ENCODE peak calls at places on chromosome 6, in five cellular contexts. A is GM12892, S is IMR-90, B is spleen, Z is A549. T is an unnamed sample.

GRCh38 chr6:34182751-34183531 is 37.1 kb upstream of the GRM4 start:
- DNase-seq in A (peak; percentile 54), S (no peak), B (peak; percentile 81), Z (no peak), T (no peak)

GRCh38 chr6:114053791-114054190 is 82.8 kb upstream of the HDAC2 start:
- DNase-seq in A (no peak), S (no peak), B (no peak), Z (no peak), T (no peak)

GRCh38 chr6:116012966-116013365 is 47.7 kb downstream of the FRK start:
- DNase-seq in A (no peak), S (peak; percentile 25), B (no peak), Z (no peak), T (no peak)

GRCh38 chr6:115753446-115753845 is 307.2 kb downstream of the FRK start:
- DNase-seq in A (no peak), S (no peak), B (no peak), Z (no peak), T (no peak)

GRCh38 chr6:104281370-104281769 is 578.3 kb downstream of the HACE1 start:
- DNase-seq in A (no peak), S (no peak), B (no peak), Z (no peak), T (no peak)

GRCh38 chr6:141017941-141018340 is 1114.8 kb upstream of the GJE1 start:
- DNase-seq in A (no peak), S (no peak), B (no peak), Z (no peak), T (no peak)

GRCh38 chr6:15560713-15561112 is 102.1 kb downstream of the DTNBP1 start:
- DNase-seq in A (no peak), S (no peak), B (no peak), Z (no peak), T (no peak)

GRCh38 chr6:116363759-116364158 is 7.0 kb upstream of the DSE start:
- DNase-seq in A (no peak), S (peak; percentile 38), B (no peak), Z (no peak), T (no peak)

GRCh38 chr6:31736768-31737314 is 511 bp upstream of the CLIC1 start:
- DNase-seq in A (no peak), S (no peak), B (peak; percentile 82), Z (no peak), T (no peak)

GRCh38 chr6:31737315-31738047 is 1.2 kb upstream of the CLIC1 start:
- DNase-seq in A (no peak), S (no peak), B (no peak), Z (peak; percentile 43), T (no peak)

GRCh38 chr6:31739639-31740396 is at the start of gene MSH5:
- DNase-seq in A (peak; percentile 89), S (peak; percentile 99), B (peak; percentile 98), Z (peak; percentile 99), T (peak; percentile 100)

GRCh38 chr6:31736026-31736767 is at the start of gene CLIC1:
- DNase-seq in A (peak; percentile 81), S (peak; percentile 75), B (peak; percentile 95), Z (peak; percentile 78), T (peak; percentile 97)

GRCh38 chr6:31738048-31738979 is 1.5 kb upstream of the MSH5 start:
- DNase-seq in A (peak; percentile 61), S (peak; percentile 89), B (peak; percentile 90), Z (peak; percentile 81), T (no peak)
- TF ChIP-seq POLR2A in A (peak; percentile 67), S (peak; percentile 55), B (no peak), Z (no peak), T (no peak)

GRCh38 chr6:142406131-142406530 is 104.3 kb downstream of the ADGRG6 start:
- DNase-seq in A (no peak), S (no peak), B (no peak), Z (no peak), T (no peak)
- TF ChIP-seq POLR2A in A (no peak), S (no peak), B (no peak), Z (no peak), T (no peak)

GRCh38 chr6:75205776-75206334 is at the start of gene COL12A1:
- DNase-seq in A (peak; percentile 13), S (peak; percentile 100), B (peak; percentile 81), Z (peak; percentile 72), T (peak; percentile 98)
- TF ChIP-seq POLR2A in A (no peak), S (peak; percentile 97), B (no peak), Z (no peak), T (peak; percentile 64)

DNA sequence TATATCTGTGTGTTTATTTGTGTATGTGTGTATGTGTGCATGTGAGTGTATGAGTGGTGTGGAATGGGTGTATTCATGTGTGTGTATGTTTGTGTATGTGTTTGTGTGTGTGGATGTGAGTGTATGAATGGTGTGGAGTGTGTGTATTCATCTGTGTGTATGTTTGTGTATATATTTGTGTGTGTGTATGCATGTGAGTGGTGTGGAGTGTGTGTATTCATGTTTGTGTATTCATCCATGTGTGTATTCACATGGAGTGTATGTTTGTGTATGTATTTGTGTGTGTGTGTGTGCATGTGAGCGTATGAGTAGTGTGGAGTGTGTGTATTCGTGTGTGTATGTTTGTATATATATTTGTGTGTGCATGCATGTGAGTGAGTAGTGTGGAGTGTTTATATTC is 66.6 kb downstream of the PPP1R14C start:
- DNase-seq in A (no peak), S (no peak), B (no peak), Z (no peak), T (no peak)
- TF ChIP-seq POLR2A in A (no peak), S (no peak), B (no peak), Z (no peak), T (no peak)

GRCh38 chr6:30615219-30615957 is 1.7 kb downstream of the PPP1R10 start:
- DNase-seq in A (no peak), S (peak; percentile 91), B (no peak), Z (peak; percentile 79), T (no peak)
- TF ChIP-seq POLR2A in A (peak; percentile 54), S (peak; percentile 95), B (no peak), Z (peak; percentile 45), T (no peak)

DNA sequence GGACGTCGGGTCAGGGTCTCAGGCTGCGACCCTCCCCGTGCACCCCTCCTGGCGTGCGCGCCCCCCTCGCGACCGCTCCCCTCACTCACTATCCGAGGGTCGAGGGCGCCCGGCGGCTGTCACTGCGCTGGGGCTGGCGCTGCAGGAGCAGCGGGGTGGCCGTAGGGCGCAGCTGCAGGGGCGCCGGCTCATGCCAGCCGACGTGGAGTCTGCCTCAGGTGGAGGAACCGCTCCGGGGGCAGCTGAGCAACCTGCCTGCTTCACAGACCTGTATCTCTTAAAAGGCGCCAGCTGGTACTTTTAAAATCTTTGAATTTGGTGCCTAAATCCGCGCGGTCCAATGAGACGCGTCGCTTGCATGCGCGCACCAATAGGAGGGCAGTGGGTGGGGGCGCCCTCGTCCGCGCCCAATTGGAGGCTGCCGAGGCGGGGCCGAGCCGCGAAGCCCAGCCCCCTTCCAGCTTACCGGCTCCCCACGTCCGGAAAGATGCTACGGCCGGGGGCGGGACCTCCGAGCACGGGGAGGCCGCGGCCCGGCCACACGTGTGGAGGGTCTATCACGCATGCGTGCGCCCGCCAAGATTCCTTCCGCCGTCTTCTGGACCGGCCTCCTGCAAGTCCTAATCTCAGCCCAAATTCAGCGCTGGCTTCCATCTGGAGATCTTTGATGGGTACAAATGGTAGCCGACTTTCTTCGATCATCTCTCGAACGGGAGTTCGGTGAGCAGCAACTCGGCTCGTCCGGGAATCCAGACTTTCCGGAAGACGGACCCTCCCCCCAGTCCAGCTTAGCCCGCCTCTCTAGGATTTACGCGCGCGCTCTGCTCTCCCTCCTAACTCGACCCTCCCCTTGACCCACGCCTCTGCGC is at the start of gene FBXO5:
- DNase-seq in A (peak; percentile 74), S (peak; percentile 97), B (peak; percentile 99), Z (peak; percentile 97), T (peak; percentile 99)
- TF ChIP-seq POLR2A in A (peak; percentile 89), S (peak; percentile 72), B (no peak), Z (peak; percentile 40), T (no peak)

GRCh38 chr6:26161322-26161721 is 74.1 kb downstream of the HFE start:
- DNase-seq in A (no peak), S (no peak), B (no peak), Z (no peak), T (no peak)

GRCh38 chr6:26158581-26159416 is 71.6 kb downstream of the HFE start:
- DNase-seq in A (no peak), S (peak; percentile 46), B (peak; percentile 91), Z (peak; percentile 55), T (no peak)

GRCh38 chr6:26157150-26157837 is 70.1 kb downstream of the HFE start:
- DNase-seq in A (no peak), S (peak; percentile 64), B (peak; percentile 91), Z (no peak), T (peak; percentile 92)

GRCh38 chr6:26157838-26158580 is 70.8 kb downstream of the HFE start:
- DNase-seq in A (no peak), S (peak; percentile 99), B (peak; percentile 95), Z (peak; percentile 96), T (peak; percentile 97)

DNA sequence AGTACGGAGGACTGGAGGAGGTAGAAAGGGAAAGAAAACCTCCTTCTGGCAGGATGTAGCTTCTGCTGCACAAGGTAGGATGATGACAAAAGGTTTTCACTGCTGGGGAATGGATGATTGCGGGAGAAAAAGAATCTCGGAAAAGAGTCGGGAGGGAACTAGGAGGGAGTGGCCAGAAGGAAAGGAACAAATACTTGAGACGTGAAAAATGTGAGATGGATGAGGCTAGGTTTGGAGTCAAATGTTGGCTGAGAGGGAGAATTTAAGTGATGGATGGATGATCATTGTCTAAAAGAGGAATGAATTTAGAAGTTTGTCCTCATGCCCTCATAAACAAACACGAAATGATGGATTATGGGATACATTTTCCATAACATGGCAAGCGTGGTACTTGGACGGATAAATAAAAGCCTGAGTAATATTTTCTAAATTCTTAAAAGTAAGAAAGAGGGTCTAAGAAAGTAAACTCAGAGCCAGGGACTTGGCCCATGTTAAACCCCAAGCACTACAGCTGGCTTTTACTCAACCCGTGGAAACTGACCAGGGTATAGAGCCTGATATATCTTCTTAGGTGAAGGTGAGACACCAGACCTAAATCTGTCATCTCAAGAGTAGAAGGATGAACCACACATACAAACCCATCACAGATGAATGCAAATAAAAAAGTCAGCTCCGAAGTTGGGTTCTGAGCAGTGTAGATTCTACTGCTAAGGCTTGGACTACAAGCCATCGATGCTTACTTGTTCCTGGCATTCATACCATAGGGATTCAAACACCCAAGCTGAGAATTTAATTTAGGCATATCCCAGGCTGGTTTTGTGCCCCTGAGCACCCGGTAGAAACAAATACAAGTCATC is 72.4 kb downstream of the HFE start:
- DNase-seq in A (no peak), S (no peak), B (no peak), Z (peak; percentile 33), T (no peak)
- TF ChIP-seq POLR2A in A (no peak), S (no peak), B (peak; percentile 56), Z (no peak), T (no peak)

DNA sequence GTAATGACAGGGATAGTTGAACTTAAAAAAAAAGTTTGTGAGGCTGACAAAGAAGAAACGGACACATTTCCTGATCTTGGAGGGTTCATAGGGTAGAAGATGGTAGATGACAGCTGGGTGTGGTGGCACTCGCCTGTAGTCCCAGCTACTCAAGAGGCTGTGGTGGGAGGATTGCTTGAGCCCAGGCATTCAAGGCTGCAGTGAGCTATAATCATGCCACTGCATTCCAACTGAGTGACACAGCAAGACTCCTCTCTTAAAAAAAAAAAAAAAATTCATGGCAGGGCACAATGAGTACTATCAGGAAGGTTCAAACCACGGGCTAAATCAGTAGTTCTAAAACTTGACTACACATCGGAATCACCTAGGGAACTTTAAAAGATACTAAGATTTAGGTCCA is 2.0 kb upstream of the MICA start:
- DNase-seq in A (no peak), S (peak; percentile 81), B (no peak), Z (peak; percentile 71), T (no peak)
- TF ChIP-seq POLR2A in A (no peak), S (no peak), B (no peak), Z (no peak), T (no peak)